ENCODE peak calls at places on chromosomes 1 and 21, in six cellular contexts. D is stimulated activated CD8-positive, alpha-beta memory T cell treated with anti-CD3 and anti-CD28 coated beads, Interleukin-7, amount 100 ng/mL, for 48 hours; W is activated naive CD8-positive, alpha-beta T cell treated with anti-CD3 and anti-CD28 coated beads, Interleukin-2, amount 50 U/mL, for 24 hours; Y is neural progenitor cell; A is psoas muscle; G is activated CD8-positive, alpha-beta memory T cell treated with anti-CD3 and anti-CD28 coated beads, Interleukin-2, amount 50 U/mL, for 4 hours. E is an unnamed sample.

GRCh38 chr1:53891021-53891420 is 1.4 kb upstream of the YIPF1 start:
- DNase-seq in D (no peak), W (no peak), Y (no peak), G (no peak), A (no peak), E (no peak)

GRCh38 chr21:38306407-38306806 is 49.6 kb downstream of the KCNJ15 start:
- DNase-seq in Y (no peak), G (no peak), D (no peak), A (no peak), W (no peak), E (no peak)

GRCh38 chr1:36136535-36136934 is 11.5 kb upstream of the COL8A2 start:
- DNase-seq in G (no peak), A (no peak), W (no peak), Y (no peak), D (no peak), E (no peak)

GRCh38 chr1:67537647-67538018 is 107.4 kb upstream of the SERBP1 start:
- DNase-seq in A (no peak), Y (no peak), W (no peak), G (no peak), D (no peak), E (no peak)

GRCh38 chr1:150548632-150549495 is at the start of gene ADAMTSL4:
- DNase-seq in G (no peak), W (peak; percentile 53), Y (peak; percentile 89), A (peak; percentile 87), D (no peak), E (peak; percentile 75)

GRCh38 chr1:166884040-166884642 is 8.1 kb upstream of the TADA1 start:
- DNase-seq in G (peak; percentile 21), A (peak; percentile 64), Y (peak; percentile 89), W (peak; percentile 47), D (peak; percentile 15), E (peak; percentile 69)

GRCh38 chr1:45934947-45935346 is 131.5 kb downstream of the MAST2 start:
- DNase-seq in A (no peak), W (no peak), Y (no peak), G (no peak), D (no peak), E (no peak)

GRCh38 chr1:34538481-34538880 is 216.4 kb upstream of the GJB5 start:
- DNase-seq in A (no peak), G (no peak), W (no peak), D (no peak), Y (no peak), E (no peak)

GRCh38 chr1:30184393-30185141 is 538.8 kb downstream of the MATN1 start:
- DNase-seq in D (no peak), Y (no peak), W (no peak), G (no peak), A (no peak), E (no peak)

GRCh38 chr21:32702702-32703101 is 25.1 kb downstream of the SYNJ1 start:
- DNase-seq in A (no peak), D (no peak), Y (no peak), G (no peak), W (no peak), E (no peak)

GRCh38 chr1:201859424-201859823 is 29.3 kb upstream of the SHISA4 start:
- DNase-seq in G (no peak), A (no peak), W (no peak), Y (no peak), D (no peak), E (no peak)